ENCODE peak calls at places on chromosome 15, in ten cellular contexts. I is anterior cingulate cortex; K is HEK293T; X is stimulated activated CD4-positive, alpha-beta T cell treated with anti-CD3 and anti-CD28 coated beads, Interleukin-4, amount 100 ng/mL, for 4 hours; A is A549; M is HL-60; P is activated CD8-positive, alpha-beta memory T cell treated with anti-CD3 and anti-CD28 coated beads, Interleukin-2, amount 50 U/mL, for 48 hours; J is right atrium auricular region; Q is substantia nigra; L is kidney tubule cell. U is an unnamed sample.

GRCh38 chr15:63156708-63157065 is 590 bp downstream of the RPS27L start:
- DNase-seq in I (no peak), K (peak; percentile 14), X (no peak), A (peak; percentile 44), M (peak; percentile 29), P (peak; percentile 58), J (peak; percentile 62), Q (peak; percentile 36), L (peak; percentile 81), U (peak; percentile 54)

GRCh38 chr15:25181290-25182097 is 226.7 kb downstream of the SNRPN start:
- DNase-seq in I (no peak), K (no peak), X (peak; percentile 1), A (no peak), M (no peak), P (peak; percentile 28), J (peak; percentile 48), Q (no peak), L (no peak), U (no peak)

GRCh38 chr15:56832125-56832524 is 86.3 kb upstream of the TCF12 start:
- DNase-seq in I (peak; percentile 59), K (no peak), X (no peak), A (peak; percentile 41), M (no peak), P (no peak), J (no peak), Q (peak; percentile 61), L (no peak), U (peak; percentile 54)

GRCh38 chr15:90807687-90808086 is 60.7 kb upstream of the FURIN start:
- DNase-seq in I (no peak), K (no peak), X (no peak), A (no peak), M (no peak), P (no peak), J (no peak), Q (no peak), L (peak; percentile 17), U (no peak)

GRCh38 chr15:59172289-59172901 is 34.2 kb upstream of the LDHAL6B start:
- DNase-seq in I (no peak), K (no peak), X (no peak), A (no peak), M (no peak), P (no peak), J (no peak), Q (no peak), L (no peak), U (no peak)

GRCh38 chr15:52243697-52244555 is 51.7 kb downstream of the MYO5C start:
- DNase-seq in I (no peak), K (no peak), X (no peak), A (no peak), M (peak; percentile 80), P (no peak), J (no peak), Q (no peak), L (no peak), U (no peak)

GRCh38 chr15:86915811-86916331 is 836.2 kb downstream of the AGBL1 start:
- DNase-seq in I (peak; percentile 18), K (peak; percentile 46), X (no peak), A (peak; percentile 58), M (no peak), P (no peak), J (no peak), Q (peak; percentile 43), L (peak; percentile 69), U (no peak)

GRCh38 chr15:60917469-60918130 is 311.5 kb downstream of the RORA start:
- DNase-seq in I (peak; percentile 8), K (no peak), X (no peak), A (no peak), M (no peak), P (no peak), J (peak; percentile 78), Q (no peak), L (no peak), U (no peak)

GRCh38 chr15:78709263-78709882 is 68.4 kb upstream of the CHRNB4 start:
- DNase-seq in I (peak; percentile 29), K (peak; percentile 86), X (peak; percentile 42), A (peak; percentile 67), M (peak; percentile 65), P (peak; percentile 90), J (peak; percentile 68), Q (peak; percentile 48), L (peak; percentile 73), U (peak; percentile 11)

GRCh38 chr15:54579855-54580254 is 601.6 kb downstream of the UNC13C start:
- DNase-seq in I (no peak), K (no peak), X (no peak), A (no peak), M (no peak), P (no peak), J (no peak), Q (no peak), L (no peak), U (no peak)

GRCh38 chr15:38229700-38230099 is 22.9 kb upstream of the SPRED1 start:
- DNase-seq in I (no peak), K (no peak), X (no peak), A (no peak), M (no peak), P (no peak), J (no peak), Q (no peak), L (no peak), U (no peak)

GRCh38 chr15:23823508-23823907 is 136.4 kb upstream of the NDN start:
- DNase-seq in I (no peak), K (peak; percentile 6), X (no peak), A (peak; percentile 23), M (peak; percentile 3), P (peak; percentile 47), J (no peak), Q (no peak), L (no peak), U (no peak)

GRCh38 chr15:74863239-74864056 is 9.7 kb downstream of the SCAMP2 start:
- DNase-seq in I (no peak), K (no peak), X (no peak), A (no peak), M (no peak), P (no peak), J (no peak), Q (no peak), L (peak; percentile 88), U (no peak)